ENCODE peak calls at places on chromosomes 5 and 9, in nine cellular contexts. L is left ventricle myocardium inferior, H is AG04449, A is foreskin fibroblast, E is heart right ventricle, Z is fibroblast of mammary gland, R is right cardiac atrium, K is psoas muscle, Q is heart left ventricle. P is an unnamed sample.

GRCh38 chr5:40405230-40405629 is 274.5 kb upstream of the PTGER4 start:
- DNase-seq in H (no peak), A (no peak), Z (peak), R (no peak), Q (no peak), E (no peak), K (no peak), L (no peak), P (no peak)

GRCh38 chr5:29852329-29852728 is 1341.2 kb upstream of the CDH6 start:
- DNase-seq in Z (no peak), L (no peak), E (no peak), Q (no peak), A (no peak), R (no peak), K (no peak), H (no peak), P (no peak)

GRCh38 chr9:19173598-19174125 is 46.4 kb upstream of the PLIN2 start:
- DNase-seq in Q (no peak), L (no peak), A (no peak), E (no peak), K (no peak), R (no peak), H (no peak), Z (no peak), P (no peak)

GRCh38 chr9:134406366-134407122 is 80.3 kb downstream of the RXRA start:
- DNase-seq in A (peak), K (peak), R (peak), H (no peak), Z (peak), E (peak), L (no peak), Q (no peak), P (no peak)

GRCh38 chr5:113215401-113216060 is 219.3 kb downstream of the TSSK1B start:
- DNase-seq in K (no peak), A (no peak), L (no peak), Z (peak), Q (no peak), H (no peak), E (no peak), R (no peak), P (no peak)

GRCh38 chr9:5178126-5178805 is 7.2 kb downstream of the INSL6 start:
- DNase-seq in H (no peak), K (no peak), L (no peak), E (no peak), Q (no peak), R (no peak), A (no peak), Z (no peak), P (no peak)

GRCh38 chr9:78934880-78935279 is 636.9 kb upstream of the TLE4 start:
- DNase-seq in E (no peak), Q (no peak), A (no peak), K (no peak), L (no peak), R (no peak), H (no peak), Z (no peak), P (no peak)

GRCh38 chr5:118558871-118559270 is 429.5 kb downstream of the DTWD2 start:
- DNase-seq in R (no peak), L (no peak), Q (no peak), Z (peak), H (no peak), K (no peak), E (no peak), A (no peak), P (no peak)

GRCh38 chr9:109766351-109766750 is 13.6 kb upstream of the PALM2AKAP2 start:
- DNase-seq in E (no peak), Q (no peak), R (no peak), L (no peak), K (no peak), H (peak), Z (peak), A (peak), P (no peak)

GRCh38 chr5:141681695-141682641 is at the start of gene ARAP3:
- DNase-seq in H (peak), Z (peak), A (peak), K (peak), Q (peak), L (peak), R (peak), E (peak), P (peak)

GRCh38 chr5:102540251-102540812 is 41.5 kb upstream of the SLCO6A1 start:
- DNase-seq in Z (peak), R (no peak), Q (no peak), A (no peak), H (no peak), K (no peak), E (no peak), L (no peak), P (no peak)

GRCh38 chr5:73214921-73215490 is 42.0 kb downstream of the TMEM174 start:
- DNase-seq in H (no peak), A (no peak), E (no peak), K (no peak), L (no peak), Z (no peak), Q (no peak), R (no peak), P (no peak)

GRCh38 chr9:80866121-80866520 is 823.2 kb downstream of the TLE1 start:
- DNase-seq in Z (peak), E (no peak), Q (no peak), A (peak), K (no peak), L (no peak), H (no peak), R (no peak), P (no peak)

GRCh38 chr5:96933764-96934163 is 2.1 kb upstream of the LNPEP start:
- DNase-seq in Z (no peak), L (no peak), R (no peak), A (no peak), E (no peak), Q (no peak), K (no peak), H (no peak), P (no peak)

GRCh38 chr9:125332527-125332926 is 70.9 kb downstream of the GAPVD1 start:
- DNase-seq in A (no peak), L (no peak), H (no peak), K (no peak), E (no peak), R (no peak), Q (no peak), Z (no peak), P (no peak)

GRCh38 chr5:61768692-61769281 is 436.7 kb downstream of the ZSWIM6 start:
- DNase-seq in Q (no peak), H (no peak), Z (peak), R (no peak), A (no peak), E (no peak), L (no peak), K (no peak), P (no peak)

GRCh38 chr5:135332519-135333150 is 66.4 kb downstream of the MACROH2A1 start:
- DNase-seq in Q (no peak), Z (peak), A (peak), R (no peak), H (no peak), L (no peak), E (no peak), K (no peak), P (no peak)

GRCh38 chr5:140344683-140345423 is 1.6 kb downstream of the HBEGF start:
- DNase-seq in R (no peak), H (no peak), Q (no peak), K (peak), L (no peak), A (peak), E (no peak), Z (peak), P (no peak)

GRCh38 chr5:37037840-37038239 is 161.3 kb downstream of the NIPBL start:
- DNase-seq in K (no peak), Q (no peak), H (no peak), Z (no peak), E (no peak), A (no peak), L (no peak), R (peak), P (no peak)

GRCh38 chr9:114774504-114774903 is 31.3 kb downstream of the TNFSF15 start:
- DNase-seq in Q (no peak), L (no peak), Z (no peak), A (no peak), E (no peak), R (no peak), H (no peak), K (no peak), P (no peak)

GRCh38 chr9:117551171-117551570 is 136.3 kb upstream of the ASTN2 start:
- DNase-seq in R (no peak), L (no peak), Q (no peak), H (no peak), K (no peak), Z (no peak), A (no peak), E (no peak), P (no peak)

GRCh38 chr5:150511641-150512367 is 3.9 kb downstream of the NDST1 start:
- DNase-seq in E (peak), L (no peak), Q (no peak), A (peak), H (no peak), K (peak), Z (peak), R (peak), P (no peak)

GRCh38 chr5:136030252-136030651 is 1.5 kb downstream of the TGFBI start:
- DNase-seq in E (no peak), K (no peak), Q (no peak), H (no peak), L (no peak), Z (no peak), A (no peak), R (no peak), P (no peak)

GRCh38 chr9:18542837-18543405 is 69.0 kb downstream of the ADAMTSL1 start:
- DNase-seq in A (peak), K (no peak), E (no peak), L (no peak), R (no peak), Z (peak), H (peak), Q (no peak), P (no peak)

GRCh38 chr9:4499917-4500316 is 9.6 kb downstream of the SLC1A1 start:
- DNase-seq in Q (no peak), H (no peak), K (no peak), Z (no peak), E (no peak), R (no peak), A (no peak), L (peak), P (no peak)

GRCh38 chr5:113760486-113760885 is 247.0 kb downstream of the YTHDC2 start:
- DNase-seq in R (no peak), E (no peak), K (no peak), Z (no peak), A (no peak), H (no peak), L (no peak), Q (no peak), P (no peak)

GRCh38 chr5:146079695-146080361 is 25.5 kb downstream of the PLAC8L1 start:
- DNase-seq in H (no peak), L (no peak), E (no peak), Q (no peak), R (no peak), K (no peak), A (no peak), Z (peak), P (no peak)

GRCh38 chr9:134325096-134325812 is 1.0 kb upstream of the RXRA start:
- DNase-seq in A (no peak), H (no peak), E (peak), R (peak), Q (no peak), Z (peak), L (peak), K (peak), P (peak)

DNA sequence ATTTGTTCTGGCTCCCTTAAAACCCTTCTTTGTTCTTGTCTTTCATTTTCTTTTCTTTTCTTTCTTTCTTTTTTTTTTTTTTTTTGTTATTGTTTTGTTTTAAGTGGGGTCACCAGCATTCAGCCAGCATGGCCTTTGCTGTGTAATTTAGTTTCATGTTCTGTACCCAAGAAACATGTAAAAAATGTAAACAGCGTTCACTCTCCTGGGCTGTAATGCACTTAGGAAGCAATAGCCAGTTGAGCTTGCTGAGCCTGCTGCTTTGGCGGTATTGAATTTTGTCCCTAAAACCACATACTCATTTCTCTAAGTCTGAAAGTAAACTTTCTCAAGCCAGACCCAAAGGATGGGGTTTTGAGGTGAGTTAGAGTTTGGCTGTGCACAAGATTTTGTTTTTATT is 158.6 kb downstream of the PAPPA start:
- DNase-seq in R (no peak), E (no peak), Z (no peak), H (no peak), L (no peak), K (no peak), A (no peak), Q (no peak), P (no peak)
- H3K4me3 ChIP-seq in R (no peak), E (no peak), Z (no peak), H (no peak), L (no peak), K (no peak), A (no peak), Q (no peak), P (no peak)

GRCh38 chr9:35172878-35173277 is 11.1 kb downstream of the UNC13B start:
- DNase-seq in Z (no peak), R (no peak), Q (no peak), H (no peak), L (no peak), K (no peak), A (no peak), E (no peak), P (no peak)
- H3K4me3 ChIP-seq in Z (no peak), R (no peak), Q (no peak), H (no peak), L (no peak), K (no peak), A (no peak), E (no peak), P (no peak)

DNA sequence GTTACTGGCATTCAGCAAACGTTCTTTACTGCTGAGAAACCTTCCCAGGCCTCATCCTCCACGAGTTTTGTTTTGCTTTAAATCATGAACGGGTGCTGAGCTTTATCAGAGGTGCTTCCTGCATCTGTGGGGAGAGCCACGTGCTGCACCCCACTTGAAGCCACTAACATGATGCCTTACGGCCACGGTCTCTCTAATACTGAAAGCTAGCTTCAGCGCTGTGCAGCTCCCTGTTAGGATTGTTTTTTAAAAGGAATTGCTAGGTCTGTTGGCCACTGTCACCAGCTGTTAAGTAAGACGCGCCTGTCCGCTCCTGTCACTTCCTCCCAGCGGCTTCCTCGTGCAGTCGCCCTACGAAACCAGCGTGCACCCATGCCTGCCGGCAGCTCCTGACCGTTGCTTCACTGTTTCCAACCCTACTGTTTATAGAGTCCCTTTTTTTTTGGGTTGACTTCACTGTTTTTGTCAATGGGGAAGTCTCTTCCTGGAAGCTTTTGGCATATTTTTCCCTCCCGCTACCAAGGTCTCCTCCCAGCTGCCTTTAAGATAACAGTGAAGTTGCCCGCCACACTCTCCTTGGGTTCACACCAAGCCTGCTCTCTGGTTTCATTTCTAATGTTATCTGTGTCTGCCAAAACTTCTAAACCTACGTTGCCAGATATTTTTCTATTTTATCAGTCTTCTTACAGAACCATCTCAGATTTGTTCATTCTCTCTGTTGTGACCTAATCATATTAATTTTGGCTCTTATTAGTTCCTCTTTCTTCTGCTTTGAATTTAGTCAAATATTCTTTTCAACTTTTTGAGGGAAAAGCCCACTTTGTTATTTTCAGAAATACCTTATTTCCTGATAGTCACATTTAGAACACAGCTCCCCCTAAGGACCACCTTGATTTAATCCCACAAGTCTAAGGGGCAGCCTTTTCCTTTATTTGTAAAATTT is 20.2 kb downstream of the LPCAT1 start:
- DNase-seq in E (peak), R (peak), A (no peak), L (peak), Q (peak), K (peak), Z (no peak), H (no peak), P (peak)
- H3K4me3 ChIP-seq in E (no peak), R (no peak), A (no peak), L (peak), Q (no peak), K (no peak), Z (no peak), H (no peak), P (peak)

DNA sequence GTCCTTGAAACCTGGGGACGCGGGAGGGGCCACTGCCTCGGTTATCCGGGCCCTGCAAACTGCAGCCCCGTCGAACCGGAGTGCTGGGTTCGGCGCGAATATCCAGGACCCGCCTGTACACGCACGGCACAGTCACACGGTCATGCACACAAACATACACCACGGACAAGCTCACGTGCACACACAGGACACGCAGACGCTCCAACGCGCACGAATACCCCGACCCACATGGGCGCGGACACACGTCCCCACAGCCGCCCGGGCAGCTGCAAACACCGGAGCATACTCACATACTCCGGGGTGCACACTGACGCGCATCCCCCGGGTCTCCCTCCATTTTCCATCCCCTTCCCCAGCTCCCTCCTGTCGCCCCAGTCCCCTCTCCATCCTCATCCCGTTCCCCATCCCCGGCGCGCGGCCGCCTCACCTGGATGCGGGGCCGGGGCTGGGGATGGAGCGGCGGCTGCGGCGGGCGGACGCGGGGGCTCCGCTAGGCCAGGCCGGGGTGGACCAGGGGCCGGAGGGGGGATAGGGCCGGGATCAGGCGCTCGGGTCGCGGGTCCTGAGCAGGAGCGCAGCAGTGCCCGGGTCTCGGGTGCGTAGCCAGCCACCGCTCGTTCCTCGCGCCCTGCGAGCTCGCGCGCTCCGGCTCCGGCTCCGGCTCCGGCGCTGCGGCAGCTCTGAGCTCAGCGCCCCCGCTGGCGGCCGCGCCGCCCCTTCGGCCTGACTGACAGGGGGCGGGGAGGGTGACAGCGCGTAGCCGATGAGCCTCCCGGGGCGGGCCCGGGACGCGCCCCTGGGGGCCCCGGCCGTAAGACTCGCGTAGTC is at the start of the genes EIF4E1B and SNCB:
- DNase-seq in Q (peak), K (no peak), H (no peak), L (no peak), A (peak), R (peak), Z (no peak), E (peak), P (no peak)
- H3K4me3 ChIP-seq in Q (peak), K (peak), H (peak), L (peak), A (peak), R (peak), Z (no peak), E (peak), P (peak)

GRCh38 chr9:84230355-84231136 is 110.0 kb downstream of the SLC28A3 start:
- DNase-seq in Q (no peak), A (peak), R (peak), K (no peak), E (no peak), H (peak), Z (peak), L (no peak), P (no peak)
- H3K4me3 ChIP-seq in Q (no peak), A (no peak), R (no peak), K (no peak), E (no peak), H (no peak), Z (no peak), L (no peak), P (no peak)

DNA sequence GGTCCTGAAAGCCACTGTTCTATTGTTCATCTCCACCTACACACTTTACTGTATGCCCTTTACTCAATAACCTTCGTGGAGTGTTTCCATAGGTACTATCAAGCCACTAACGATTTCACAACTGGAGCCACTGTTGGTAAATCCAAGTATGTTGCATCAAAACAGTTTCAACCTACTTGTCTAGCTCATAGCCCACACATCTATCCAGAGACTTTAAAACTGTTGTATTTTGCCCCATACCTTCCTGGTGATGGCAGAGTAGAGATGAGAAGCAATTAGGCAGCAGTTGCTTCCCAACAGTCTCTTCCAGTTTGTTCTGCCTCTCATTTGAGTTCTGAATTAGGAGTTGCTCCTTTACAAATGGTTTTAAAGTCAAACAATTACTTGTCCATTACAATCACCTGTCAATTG is 607 bp downstream of the FAXDC2 start:
- DNase-seq in A (peak), E (no peak), Q (no peak), K (no peak), R (no peak), Z (peak), L (no peak), H (no peak), P (no peak)
- H3K4me3 ChIP-seq in A (peak), E (peak), Q (peak), K (peak), R (peak), Z (peak), L (peak), H (peak), P (peak)

GRCh38 chr5:15538516-15538915 is 38.5 kb downstream of the FBXL7 start:
- DNase-seq in A (no peak), Q (no peak), R (no peak), H (no peak), K (no peak), L (no peak), E (no peak), Z (no peak), P (no peak)
- H3K4me3 ChIP-seq in A (no peak), Q (no peak), R (no peak), H (no peak), K (no peak), L (no peak), E (no peak), Z (no peak), P (no peak)

P was measured in lower lobe of right lung.